ENCODE peak calls at places on chromosomes 2 and 18, in eight cellular contexts. O is fibroblast of villous mesenchyme, F is psoas muscle, D is left ventricle myocardium inferior, B is PC-9, I is choroid plexus epithelial cell, T is astrocyte of the spinal cord, J is WERI-Rb-1. Z is an unnamed sample.

GRCh38 chr2:19711470-19712372 is 190.1 kb downstream of the TTC32 start:
- DNase-seq in O (peak), F (no peak), D (no peak), B (peak), I (peak), T (peak), J (no peak), Z (peak)

GRCh38 chr18:55064760-55065159 is 105.5 kb upstream of the CCDC68 start:
- DNase-seq in O (no peak), F (no peak), D (no peak), B (no peak), I (no peak), T (no peak), J (no peak), Z (no peak)

GRCh38 chr2:124325667-124326425 is 300.8 kb downstream of the CNTNAP5 start:
- DNase-seq in O (no peak), F (no peak), D (no peak), B (no peak), I (no peak), T (no peak), J (peak), Z (no peak)

GRCh38 chr2:8378016-8378810 is 303.6 kb upstream of the ID2 start:
- DNase-seq in O (no peak), F (no peak), D (no peak), B (no peak), I (no peak), T (no peak), J (no peak), Z (no peak)

GRCh38 chr2:37671816-37672103 is 318 bp upstream of the CDC42EP3 start:
- DNase-seq in O (no peak), F (no peak), D (no peak), B (no peak), I (no peak), T (no peak), J (no peak), Z (no peak)

GRCh38 chr2:150449856-150450255 is 37.6 kb downstream of the RND3 start:
- DNase-seq in O (no peak), F (no peak), D (no peak), B (peak), I (peak), T (no peak), J (no peak), Z (no peak)

GRCh38 chr2:96344011-96344410 is 8.4 kb downstream of the NCAPH start:
- DNase-seq in O (no peak), F (no peak), D (no peak), B (no peak), I (peak), T (peak), J (no peak), Z (peak)

GRCh38 chr2:58798787-58799186 is 557.7 kb upstream of the FANCL start:
- DNase-seq in O (no peak), F (no peak), D (no peak), B (no peak), I (no peak), T (no peak), J (no peak), Z (no peak)

GRCh38 chr2:241110607-241111442 is 8.7 kb upstream of the MTERF4 start:
- DNase-seq in O (no peak), F (no peak), D (no peak), B (no peak), I (no peak), T (no peak), J (no peak), Z (no peak)

GRCh38 chr2:140359056-140359771 is 1579.0 kb upstream of the NXPH2 start:
- DNase-seq in O (no peak), F (no peak), D (no peak), B (no peak), I (peak), T (no peak), J (no peak), Z (peak)

GRCh38 chr2:239109041-239109915 is 261.4 kb downstream of the TWIST2 start:
- DNase-seq in O (no peak), F (peak), D (peak), B (peak), I (peak), T (no peak), J (no peak), Z (peak)

GRCh38 chr2:110878150-110878549 is 145.8 kb downstream of the ACOXL start:
- DNase-seq in O (no peak), F (no peak), D (no peak), B (no peak), I (no peak), T (no peak), J (no peak), Z (no peak)

GRCh38 chr2:226898121-226898520 is 62.3 kb downstream of the RHBDD1 start:
- DNase-seq in O (no peak), F (no peak), D (no peak), B (no peak), I (no peak), T (no peak), J (no peak), Z (no peak)

GRCh38 chr2:27305516-27305915 is 2.7 kb downstream of the UCN start:
- DNase-seq in O (no peak), F (no peak), D (no peak), B (no peak), I (no peak), T (no peak), J (no peak), Z (no peak)

GRCh38 chr2:127770973-127771735 is 39.8 kb downstream of the WDR33 start:
- DNase-seq in O (peak), F (no peak), D (no peak), B (peak), I (peak), T (peak), J (no peak), Z (peak)

DNA sequence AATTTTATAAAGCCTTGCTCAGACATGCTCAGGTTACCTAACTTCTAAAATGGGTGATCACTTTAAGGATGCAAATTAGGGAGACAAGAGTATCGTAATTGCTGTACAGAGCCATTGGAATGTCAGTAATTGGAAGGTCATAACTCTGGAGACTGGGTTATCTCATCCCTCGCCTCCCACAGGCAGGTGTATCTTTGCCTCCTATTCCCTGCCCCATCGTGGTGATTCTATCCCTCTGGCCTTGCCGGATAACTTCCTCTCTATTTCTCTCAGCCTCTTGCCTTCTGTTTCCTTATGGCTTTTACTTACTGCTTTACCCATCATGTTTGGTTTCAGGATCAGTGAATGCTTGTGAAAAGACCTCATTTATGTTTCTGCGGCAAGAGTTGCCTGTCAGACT is 2.5 kb downstream of the PDK1 start:
- DNase-seq in O (no peak), F (no peak), D (no peak), B (no peak), I (no peak), T (no peak), J (no peak), Z (no peak)
- H3K4me3 ChIP-seq in O (no peak), F (no peak), D (no peak), B (no peak), I (no peak), T (no peak), J (no peak), Z (no peak)

GRCh38 chr2:190333395-190333794 is 10.0 kb upstream of the INPP1 start:
- DNase-seq in O (no peak), F (no peak), D (no peak), B (no peak), I (no peak), T (no peak), J (no peak), Z (no peak)
- H3K4me3 ChIP-seq in O (no peak), F (no peak), D (no peak), B (no peak), I (no peak), T (no peak), J (no peak), Z (no peak)

GRCh38 chr18:1253825-1254224 is 349.2 kb downstream of the ADCYAP1 start:
- DNase-seq in O (no peak), F (no peak), D (no peak), B (no peak), I (no peak), T (no peak), J (no peak), Z (no peak)
- H3K4me3 ChIP-seq in O (no peak), F (no peak), D (no peak), B (no peak), I (no peak), T (no peak), J (no peak), Z (no peak)

DNA sequence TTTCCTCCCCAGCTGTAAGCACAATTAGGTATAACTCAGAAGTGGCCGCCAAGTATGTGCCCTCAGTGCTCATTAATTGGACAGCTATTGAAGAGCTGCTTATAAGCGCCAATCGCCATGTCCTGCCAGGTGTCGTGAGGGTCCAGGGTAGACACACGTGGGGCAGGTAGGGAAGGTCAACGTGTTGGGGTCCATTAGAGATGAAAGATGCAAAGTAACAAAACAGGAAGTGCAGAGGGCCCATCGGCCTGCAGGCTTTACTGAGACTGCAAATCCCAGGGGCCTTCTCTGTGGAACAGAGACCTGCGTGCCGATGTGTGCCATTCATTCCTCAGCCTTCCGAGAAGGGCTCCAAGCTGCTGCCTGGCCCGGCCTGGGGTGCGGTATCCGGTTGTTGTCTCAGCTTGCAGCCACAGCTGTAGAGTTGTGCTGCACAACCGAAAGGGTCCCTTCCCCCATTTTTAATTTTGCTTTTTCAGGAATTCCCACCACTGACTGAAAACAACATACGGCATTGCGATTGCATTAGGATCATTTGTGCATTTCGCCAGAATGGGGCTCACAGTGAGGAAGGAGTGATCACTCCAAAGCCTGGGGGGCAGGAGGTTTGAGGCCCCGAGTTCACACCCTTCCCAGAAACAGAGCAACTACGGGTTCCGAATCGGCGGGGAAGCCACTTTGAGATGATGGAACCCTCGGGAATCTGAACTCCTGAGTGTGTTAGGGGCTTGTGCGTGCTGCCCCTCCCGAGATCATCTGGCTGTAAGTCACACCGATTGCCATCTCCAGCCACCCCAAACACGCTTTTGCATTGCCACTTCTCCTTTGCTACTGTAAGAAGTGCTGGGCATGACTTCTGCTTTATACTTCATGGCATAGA is 94.3 kb downstream of the TSHZ1 start:
- DNase-seq in O (no peak), F (no peak), D (no peak), B (no peak), I (no peak), T (no peak), J (no peak), Z (no peak)
- H3K4me3 ChIP-seq in O (no peak), F (no peak), D (no peak), B (no peak), I (no peak), T (no peak), J (no peak), Z (no peak)

DNA sequence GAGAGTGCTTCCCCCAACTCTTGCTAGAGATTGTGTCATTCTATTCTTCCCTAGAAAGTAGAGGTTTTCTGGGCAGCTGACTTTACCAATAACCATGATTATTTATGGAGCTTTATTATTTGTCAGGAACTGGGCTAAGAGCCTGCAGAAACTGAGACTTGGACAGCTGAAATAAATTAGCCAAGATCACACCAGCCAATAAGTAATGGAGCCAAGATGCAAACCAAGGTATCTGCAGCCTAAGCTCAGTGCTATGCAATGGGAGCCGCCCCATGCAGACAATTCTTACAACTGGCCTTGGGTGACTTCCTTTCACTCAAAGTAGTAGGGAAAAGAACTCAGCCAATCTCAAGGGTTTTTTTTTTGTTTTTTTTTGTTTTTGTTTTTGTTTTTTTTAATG is 84.8 kb downstream of the CCBE1 start:
- DNase-seq in O (peak), F (no peak), D (no peak), B (no peak), I (no peak), T (peak), J (no peak), Z (no peak)
- H3K4me3 ChIP-seq in O (no peak), F (no peak), D (no peak), B (no peak), I (no peak), T (no peak), J (no peak), Z (no peak)

DNA sequence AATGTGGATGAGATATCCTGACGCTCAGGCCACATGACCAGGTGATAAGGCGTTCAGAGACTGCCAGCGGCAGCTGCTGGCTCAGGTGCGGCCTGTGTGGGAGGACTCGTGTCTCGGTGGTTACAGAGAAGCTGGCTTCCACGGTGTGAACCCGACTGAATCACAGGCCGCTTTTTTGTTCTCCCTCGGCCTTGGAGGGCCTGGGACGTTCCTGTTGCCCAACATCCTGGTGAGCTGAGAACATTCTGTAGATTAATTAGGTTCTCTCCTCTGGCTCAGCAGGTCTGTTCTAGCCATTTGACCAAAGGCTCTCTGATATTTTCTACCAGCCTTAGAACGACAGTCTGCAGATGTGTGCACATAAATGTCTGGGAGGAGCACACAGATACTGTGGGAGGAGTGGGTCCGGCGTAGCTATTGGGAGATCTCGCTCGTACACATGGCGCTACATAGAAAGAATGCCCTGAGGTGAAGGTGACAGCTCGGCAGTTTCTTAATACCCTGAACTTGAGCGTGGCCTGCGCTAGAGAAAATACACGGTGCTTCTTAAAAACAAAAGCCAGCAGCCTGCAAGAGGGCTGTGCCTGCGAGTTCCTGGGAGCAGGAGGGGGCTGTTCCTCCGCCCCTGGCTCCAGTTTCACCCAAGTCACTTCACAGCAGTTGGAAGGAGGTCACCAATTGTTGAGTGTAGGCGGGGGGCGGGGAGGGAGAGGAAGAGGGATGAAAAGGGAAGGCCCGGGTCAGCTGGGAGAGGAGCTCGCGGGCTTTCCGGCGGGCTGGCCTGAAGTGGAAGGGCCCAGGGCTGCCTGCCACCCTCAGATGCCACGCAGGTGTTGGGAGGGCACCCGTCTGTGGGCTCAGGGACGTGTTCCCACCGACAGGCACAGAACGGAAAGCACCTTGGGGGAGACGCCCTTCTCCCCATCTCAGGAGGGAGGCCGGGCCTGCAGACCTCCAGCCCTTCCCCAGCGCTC is 124.6 kb upstream of the ZNF516 start:
- DNase-seq in O (peak), F (peak), D (peak), B (no peak), I (peak), T (peak), J (peak), Z (peak)
- H3K4me3 ChIP-seq in O (peak), F (peak), D (peak), B (no peak), I (peak), T (peak), J (peak), Z (peak)

GRCh38 chr18:3453540-3454364 is 3.8 kb downstream of the TGIF1 start:
- DNase-seq in O (peak), F (peak), D (peak), B (peak), I (peak), T (peak), J (no peak), Z (peak)

GRCh38 chr18:3452750-3453539 is 3.0 kb downstream of the TGIF1 start:
- DNase-seq in O (peak), F (no peak), D (no peak), B (no peak), I (peak), T (peak), J (no peak), Z (peak)

GRCh38 chr18:3455938-3456685 is 6.1 kb downstream of the TGIF1 start:
- DNase-seq in O (peak), F (no peak), D (no peak), B (peak), I (peak), T (peak), J (no peak), Z (peak)

GRCh38 chr18:3455090-3455640 is 5.2 kb downstream of the TGIF1 start:
- DNase-seq in O (no peak), F (no peak), D (no peak), B (no peak), I (no peak), T (peak), J (no peak), Z (peak)

DNA sequence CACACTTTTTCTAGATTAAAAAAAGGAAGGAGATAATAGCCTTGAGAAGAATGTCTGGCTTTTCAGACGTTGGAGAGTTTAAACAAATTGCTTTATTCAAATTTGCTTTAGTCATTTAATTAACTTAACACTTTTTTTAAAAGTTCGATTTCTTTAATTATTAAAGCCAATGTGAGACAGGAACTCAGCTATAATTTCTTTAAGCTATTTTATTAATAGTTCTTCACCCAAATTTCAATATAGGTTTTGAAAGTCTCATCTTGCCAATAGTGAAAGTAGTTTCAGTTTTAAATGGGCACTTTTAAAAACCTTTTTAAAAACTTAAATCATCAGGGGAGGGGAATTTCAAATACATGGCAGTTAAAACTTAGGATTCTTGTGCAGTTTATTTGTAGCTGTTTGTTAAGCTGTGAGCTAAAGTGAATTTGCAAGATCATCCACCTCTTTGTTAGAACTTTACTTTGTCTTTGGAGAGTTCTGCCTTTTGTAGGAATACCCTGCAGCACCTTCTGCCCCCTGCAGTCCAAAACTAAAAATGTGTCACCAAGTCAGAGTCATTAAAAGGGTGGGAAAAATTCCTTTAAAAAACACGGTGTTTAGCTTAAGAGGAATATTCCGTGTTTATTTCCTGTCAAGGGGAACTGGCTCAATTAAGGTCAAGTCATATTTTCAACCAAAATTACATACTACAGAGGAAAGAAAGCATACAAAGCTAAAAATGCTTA is 4.6 kb downstream of the TGIF1 start:
- DNase-seq in O (peak), F (no peak), D (no peak), B (peak), I (peak), T (peak), J (peak), Z (peak)
- H3K4me3 ChIP-seq in O (peak), F (peak), D (peak), B (peak), I (peak), T (peak), J (no peak), Z (no peak)

GRCh38 chr2:60544980-60545560 is 8.4 kb downstream of the BCL11A start:
- DNase-seq in O (no peak), F (no peak), D (no peak), B (no peak), I (no peak), T (no peak), J (no peak), Z (peak)
- H3K4me3 ChIP-seq in O (no peak), F (no peak), D (no peak), B (no peak), I (no peak), T (no peak), J (no peak), Z (no peak)

DNA sequence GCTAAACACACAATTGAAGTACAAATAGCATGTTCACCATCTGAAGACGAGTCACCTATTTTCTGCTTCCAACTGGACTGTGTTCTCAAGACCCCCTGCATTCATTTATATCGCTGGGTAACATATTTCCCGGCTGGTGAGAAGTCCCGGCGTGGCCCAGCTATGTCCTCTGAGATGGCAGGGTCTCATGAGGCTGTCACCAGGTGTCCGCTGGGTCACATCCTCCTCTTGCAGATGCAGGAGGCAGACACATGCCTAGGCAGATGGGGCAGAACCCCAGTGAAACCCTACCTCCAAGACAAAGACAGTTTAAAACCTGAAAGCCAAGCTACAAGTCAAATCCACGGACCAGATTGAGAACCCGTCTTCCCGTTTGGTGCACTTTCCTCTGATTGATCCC is 36.8 kb upstream of the UBE2F start:
- DNase-seq in O (no peak), F (no peak), D (no peak), B (no peak), I (no peak), T (no peak), J (no peak), Z (no peak)
- H3K4me3 ChIP-seq in O (no peak), F (no peak), D (no peak), B (no peak), I (no peak), T (no peak), J (no peak), Z (no peak)